ENCODE peak calls at places on chromosomes 3 and 15, in eight cellular contexts. W is SK-N-MC; H is activated gamma-delta T cell treated with anti-CD3 and anti-CD28 coated beads, Interleukin-2, amount 50 U/mL, for 16 hours; Z is GM04504; L is CD4-positive, alpha-beta T cell; B is frontal cortex; V is OCI-LY7; X is cardiac fibroblast. O is an unnamed sample.

GRCh38 chr3:188720636-188721035 is 451.1 kb upstream of the TPRG1 start:
- DNase-seq in W (no peak), B (no peak), V (no peak), X (peak), H (no peak), L (no peak), Z (peak), O (peak)

GRCh38 chr3:188319569-188319968 is 165.6 kb downstream of the LPP start:
- DNase-seq in W (no peak), H (no peak), L (no peak), X (no peak), B (no peak), Z (no peak), V (no peak), O (no peak)

GRCh38 chr3:11564577-11565001 is 79.1 kb downstream of the VGLL4 start:
- DNase-seq in W (no peak), Z (no peak), X (no peak), L (no peak), V (no peak), H (no peak), B (no peak), O (no peak)

GRCh38 chr3:191783039-191783438 is 322.1 kb downstream of the PYDC2 start:
- DNase-seq in V (no peak), B (no peak), W (no peak), H (no peak), Z (no peak), X (no peak), L (no peak), O (no peak)

GRCh38 chr15:71568226-71568625 is 242.1 kb upstream of the NR2E3 start:
- DNase-seq in V (no peak), Z (no peak), L (no peak), W (no peak), B (no peak), H (no peak), X (no peak), O (no peak)

GRCh38 chr3:120093119-120093922 is 926 bp downstream of the GSK3B start:
- DNase-seq in Z (peak), W (peak), V (peak), B (no peak), L (peak), H (no peak), X (peak), O (no peak)

GRCh38 chr3:1717524-1717923 is 381.1 kb upstream of the CNTN4 start:
- DNase-seq in B (no peak), Z (no peak), H (no peak), W (no peak), X (no peak), L (no peak), V (no peak), O (peak)

GRCh38 chr15:42421376-42421775 is 62.1 kb downstream of the CAPN3 start:
- DNase-seq in H (no peak), B (no peak), W (no peak), X (no peak), L (no peak), Z (no peak), V (no peak), O (no peak)

O was measured in MV-4-11.